ENCODE peak calls at places on chromosomes 11 and 22, in four cellular contexts. One of them, this sample, is unnamed. For H3K4me1, the result is how much of the 10 kb centered on the place peaks cover.

GRCh38 chr11:46240861-46241260 is 36.6 kb upstream of the CREB3L1 start:
- DNase-seq in cardiac muscle cell: no peak
- DNase-seq in right atrium auricular region: no peak
- DNase-seq in mucosa of descending colon: no peak
- DNase-seq in this sample: no peak

GRCh38 chr11:68127791-68128681 is 6.8 kb upstream of the CHKA start:
- DNase-seq in cardiac muscle cell: peak
- DNase-seq in right atrium auricular region: no peak
- DNase-seq in mucosa of descending colon: peak
- DNase-seq in this sample: peak

GRCh38 chr22:48957987-48958321 is 869.7 kb downstream of the BRD1 start:
- DNase-seq in cardiac muscle cell: no peak
- DNase-seq in right atrium auricular region: peak
- DNase-seq in mucosa of descending colon: no peak
- DNase-seq in this sample: no peak

GRCh38 chr22:29912605-29913398 is 29.8 kb downstream of the MTMR3 start:
- DNase-seq in cardiac muscle cell: peak
- DNase-seq in right atrium auricular region: no peak
- DNase-seq in mucosa of descending colon: no peak
- DNase-seq in this sample: no peak

GRCh38 chr11:125404811-125405481 is 91.1 kb downstream of the FEZ1 start:
- DNase-seq in cardiac muscle cell: peak
- DNase-seq in right atrium auricular region: no peak
- DNase-seq in mucosa of descending colon: peak
- DNase-seq in this sample: peak

GRCh38 chr11:118198370-118198769 is 21.9 kb upstream of the SCN2B start:
- DNase-seq in cardiac muscle cell: peak
- DNase-seq in right atrium auricular region: peak
- DNase-seq in mucosa of descending colon: peak
- DNase-seq in this sample: peak

GRCh38 chr11:1402355-1402754 is 12.6 kb downstream of the BRSK2 start:
- DNase-seq in cardiac muscle cell: no peak
- DNase-seq in right atrium auricular region: no peak
- DNase-seq in mucosa of descending colon: no peak
- DNase-seq in this sample: no peak

GRCh38 chr11:67248653-67249052 is 17.6 kb upstream of the GRK2 start:
- DNase-seq in cardiac muscle cell: no peak
- DNase-seq in right atrium auricular region: no peak
- DNase-seq in mucosa of descending colon: no peak
- DNase-seq in this sample: no peak

GRCh38 chr11:78203184-78203583 is 14.5 kb downstream of the USP35 start:
- DNase-seq in cardiac muscle cell: no peak
- DNase-seq in right atrium auricular region: no peak
- DNase-seq in mucosa of descending colon: no peak
- DNase-seq in this sample: peak

GRCh38 chr11:33685061-33685460 is 15.6 kb downstream of the C11orf91 start:
- DNase-seq in cardiac muscle cell: no peak
- DNase-seq in right atrium auricular region: peak
- DNase-seq in mucosa of descending colon: no peak
- DNase-seq in this sample: no peak

GRCh38 chr22:45271667-45272188 is 13.0 kb upstream of the UPK3A start:
- DNase-seq in cardiac muscle cell: peak
- DNase-seq in right atrium auricular region: peak
- DNase-seq in mucosa of descending colon: no peak
- DNase-seq in this sample: no peak

GRCh38 chr11:94832604-94833238 is 64.6 kb downstream of the AMOTL1 start:
- DNase-seq in cardiac muscle cell: no peak
- DNase-seq in right atrium auricular region: no peak
- DNase-seq in mucosa of descending colon: no peak
- DNase-seq in this sample: no peak

GRCh38 chr22:40463017-40463631 is 92.7 kb downstream of the SGSM3 start:
- DNase-seq in cardiac muscle cell: no peak
- DNase-seq in right atrium auricular region: no peak
- DNase-seq in mucosa of descending colon: no peak
- DNase-seq in this sample: peak

GRCh38 chr11:64233913-64234839 is at the start of gene VEGFB:
- DNase-seq in cardiac muscle cell: peak
- DNase-seq in right atrium auricular region: no peak
- DNase-seq in mucosa of descending colon: peak
- DNase-seq in this sample: peak

GRCh38 chr22:38866024-38866398 is 6.0 kb downstream of the CBX6 start:
- DNase-seq in cardiac muscle cell: no peak
- DNase-seq in right atrium auricular region: no peak
- DNase-seq in mucosa of descending colon: no peak
- DNase-seq in this sample: no peak
- H3K4me1 ChIP-seq in cardiac muscle cell: under half
- H3K4me1 ChIP-seq in right atrium auricular region: half or more
- H3K4me1 ChIP-seq in mucosa of descending colon: under half
- H3K4me1 ChIP-seq in this sample: under half

DNA sequence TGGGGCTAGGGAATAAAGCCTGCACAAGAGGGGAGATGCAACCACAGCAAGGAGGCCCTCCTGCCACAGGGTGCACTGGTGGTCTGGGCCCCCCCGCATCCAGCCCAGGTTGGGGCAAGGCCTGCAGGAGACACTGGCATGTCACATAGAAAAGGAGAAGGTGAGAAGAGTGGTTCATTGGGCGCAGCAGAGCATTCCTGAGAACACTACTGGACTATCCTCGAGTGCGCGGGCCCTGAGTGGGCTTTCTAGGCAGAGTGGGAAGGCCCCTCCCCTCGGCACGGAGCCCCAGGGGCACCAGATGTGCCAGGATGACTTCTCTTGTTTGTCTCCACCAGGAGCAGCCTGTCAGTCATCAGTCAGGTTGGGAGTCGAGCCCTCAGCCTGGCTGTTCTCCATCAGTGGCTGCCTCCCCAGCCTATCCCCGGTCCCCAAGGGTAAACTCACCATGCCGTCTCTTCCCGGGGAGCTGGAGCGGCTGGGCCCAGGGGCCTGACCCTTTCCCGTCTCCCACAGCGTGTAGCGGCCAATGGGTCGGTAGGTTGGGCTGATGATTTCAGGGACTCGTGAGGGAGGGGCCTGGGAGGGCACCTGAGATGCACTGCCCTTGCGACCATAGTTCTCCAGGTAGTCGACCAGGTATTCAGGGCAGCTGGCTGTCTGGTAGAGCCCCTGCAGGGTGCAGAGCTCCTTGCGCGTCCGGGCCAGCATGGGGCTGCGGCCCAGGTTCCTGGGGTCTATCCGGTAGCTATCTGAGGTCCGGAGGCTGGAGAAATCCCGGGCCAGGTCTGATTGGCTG is 9.0 kb downstream of the USP2 start:
- DNase-seq in cardiac muscle cell: no peak
- DNase-seq in right atrium auricular region: no peak
- DNase-seq in mucosa of descending colon: no peak
- DNase-seq in this sample: no peak
- H3K4me1 ChIP-seq in cardiac muscle cell: half or more
- H3K4me1 ChIP-seq in right atrium auricular region: half or more
- H3K4me1 ChIP-seq in mucosa of descending colon: under half
- H3K4me1 ChIP-seq in this sample: under half

GRCh38 chr11:69905611-69906452 is 86.6 kb upstream of the FGF3 start:
- DNase-seq in cardiac muscle cell: no peak
- DNase-seq in right atrium auricular region: no peak
- DNase-seq in mucosa of descending colon: peak
- DNase-seq in this sample: peak

GRCh38 chr11:69906453-69906907 is 87.3 kb upstream of the FGF3 start:
- DNase-seq in cardiac muscle cell: no peak
- DNase-seq in right atrium auricular region: no peak
- DNase-seq in mucosa of descending colon: no peak
- DNase-seq in this sample: no peak

GRCh38 chr11:69908511-69909220 is 89.5 kb upstream of the FGF3 start:
- DNase-seq in cardiac muscle cell: no peak
- DNase-seq in right atrium auricular region: no peak
- DNase-seq in mucosa of descending colon: peak
- DNase-seq in this sample: no peak

GRCh38 chr11:69909561-69910518 is 90.6 kb upstream of the FGF3 start:
- DNase-seq in cardiac muscle cell: no peak
- DNase-seq in right atrium auricular region: no peak
- DNase-seq in mucosa of descending colon: peak
- DNase-seq in this sample: no peak

DNA sequence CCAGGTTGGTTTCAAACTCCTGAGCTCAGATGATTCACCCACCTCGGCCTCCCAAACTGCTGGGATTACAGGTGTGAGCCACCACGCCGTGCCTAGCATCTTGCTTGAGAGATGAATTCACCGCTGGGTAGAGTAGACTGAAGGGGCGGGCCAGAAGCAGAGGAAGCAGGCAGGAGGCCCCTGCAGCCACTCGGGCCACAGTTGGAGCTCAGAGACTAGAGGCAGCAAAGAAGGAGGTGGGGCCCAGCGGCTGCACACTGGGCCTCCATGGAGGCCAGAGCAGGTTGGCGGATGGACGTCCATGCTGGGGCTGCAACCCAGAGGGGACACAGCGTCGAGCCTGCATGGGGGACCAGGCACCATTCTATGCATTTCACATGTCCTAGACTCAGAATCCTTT is 88.4 kb upstream of the FGF3 start:
- DNase-seq in cardiac muscle cell: no peak
- DNase-seq in right atrium auricular region: no peak
- DNase-seq in mucosa of descending colon: peak
- DNase-seq in this sample: no peak
- H3K4me1 ChIP-seq in cardiac muscle cell: under half
- H3K4me1 ChIP-seq in right atrium auricular region: under half
- H3K4me1 ChIP-seq in mucosa of descending colon: under half
- H3K4me1 ChIP-seq in this sample: under half

GRCh38 chr22:42938976-42939375 is 76.0 kb downstream of the PACSIN2 start:
- DNase-seq in cardiac muscle cell: no peak
- DNase-seq in right atrium auricular region: no peak
- DNase-seq in mucosa of descending colon: no peak
- DNase-seq in this sample: no peak
- H3K4me1 ChIP-seq in cardiac muscle cell: under half
- H3K4me1 ChIP-seq in right atrium auricular region: half or more
- H3K4me1 ChIP-seq in mucosa of descending colon: under half
- H3K4me1 ChIP-seq in this sample: under half

GRCh38 chr22:50303848-50304527 is 3.5 kb downstream of the PLXNB2 start:
- DNase-seq in cardiac muscle cell: no peak
- DNase-seq in right atrium auricular region: no peak
- DNase-seq in mucosa of descending colon: peak
- DNase-seq in this sample: peak

GRCh38 chr22:50302041-50302541 is 5.4 kb downstream of the PLXNB2 start:
- DNase-seq in cardiac muscle cell: peak
- DNase-seq in right atrium auricular region: no peak
- DNase-seq in mucosa of descending colon: peak
- DNase-seq in this sample: peak

GRCh38 chr22:50304528-50305392 is 2.7 kb downstream of the PLXNB2 start:
- DNase-seq in cardiac muscle cell: peak
- DNase-seq in right atrium auricular region: no peak
- DNase-seq in mucosa of descending colon: peak
- DNase-seq in this sample: peak

GRCh38 chr22:50302564-50302963 is 4.9 kb downstream of the PLXNB2 start:
- DNase-seq in cardiac muscle cell: no peak
- DNase-seq in right atrium auricular region: no peak
- DNase-seq in mucosa of descending colon: no peak
- DNase-seq in this sample: no peak

GRCh38 chr22:50303515-50303847 is 4.0 kb downstream of the PLXNB2 start:
- DNase-seq in cardiac muscle cell: no peak
- DNase-seq in right atrium auricular region: no peak
- DNase-seq in mucosa of descending colon: no peak
- DNase-seq in this sample: no peak
- H3K4me1 ChIP-seq in cardiac muscle cell: half or more
- H3K4me1 ChIP-seq in right atrium auricular region: half or more
- H3K4me1 ChIP-seq in mucosa of descending colon: half or more
- H3K4me1 ChIP-seq in this sample: under half

DNA sequence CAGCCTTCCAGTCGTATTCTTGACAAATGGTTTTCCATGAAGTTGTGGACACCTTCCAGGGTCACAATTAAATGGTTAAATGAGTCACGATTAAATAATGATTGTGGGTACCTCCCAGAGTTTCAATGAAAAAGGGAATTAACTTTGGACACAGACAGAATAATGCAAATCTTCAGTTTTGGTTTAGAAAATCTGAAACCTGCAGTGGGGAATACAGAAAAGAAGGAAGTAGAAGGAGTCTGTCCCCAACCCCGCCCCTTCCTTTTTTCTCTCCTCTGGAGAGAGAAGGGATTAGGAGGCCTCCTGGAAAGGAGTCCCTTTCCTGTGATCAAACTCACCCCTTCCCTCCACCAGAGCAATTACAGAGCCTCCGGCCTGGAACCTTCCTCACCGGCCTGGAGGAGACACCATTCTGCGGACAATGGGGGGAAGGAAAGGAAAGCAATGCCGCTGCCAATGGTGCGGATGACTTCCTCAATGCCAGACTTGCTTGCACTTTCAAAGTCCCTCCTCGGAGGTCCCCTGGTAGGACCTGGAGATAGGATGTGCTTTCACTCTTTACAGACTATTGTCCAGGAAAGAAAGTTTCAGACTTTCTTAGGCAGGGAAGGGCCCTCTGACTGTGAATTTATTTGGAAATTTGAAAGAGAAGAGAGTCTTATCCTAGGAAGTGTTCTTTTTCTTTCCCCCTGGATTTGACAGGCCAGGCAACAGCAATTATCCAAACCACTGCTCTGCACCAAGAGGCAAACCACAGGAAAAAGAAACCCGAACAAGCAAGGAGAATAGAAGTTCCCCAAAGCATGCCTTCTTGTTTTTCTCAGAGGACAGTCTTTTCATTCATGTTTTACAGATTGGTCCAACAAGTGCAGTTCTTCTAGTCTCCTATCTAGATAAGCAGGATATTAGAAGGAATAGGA is 86.8 kb downstream of the PTPRJ start:
- DNase-seq in cardiac muscle cell: no peak
- DNase-seq in right atrium auricular region: no peak
- DNase-seq in mucosa of descending colon: no peak
- DNase-seq in this sample: no peak
- H3K4me1 ChIP-seq in cardiac muscle cell: under half
- H3K4me1 ChIP-seq in right atrium auricular region: under half
- H3K4me1 ChIP-seq in mucosa of descending colon: under half
- H3K4me1 ChIP-seq in this sample: under half